ENCODE peak calls at places on chromosome 14, in six cellular contexts. K is left ventricle myocardium inferior; N is activated CD4-positive, alpha-beta T cell treated with anti-CD3 and anti-CD28 coated beads for 1 hour; Y is activated T-helper 1 cell treated with Interleukin-2 at 50 U/mL for 16 hours; H is SIG-M5; V is Panc1. R is an unnamed sample.

GRCh38 chr14:98953544-98954346 is 318.3 kb downstream of the BCL11B start:
- DNase-seq in V (no peak), K (no peak), H (no peak), Y (no peak), N (no peak), R (peak; percentile 75)

GRCh38 chr14:71733210-71733883 is 198.9 kb upstream of the RGS6 start:
- DNase-seq in K (no peak), V (no peak), N (no peak), Y (no peak), H (no peak), R (no peak)

GRCh38 chr14:105979446-105979845 is 453.1 kb downstream of the TMEM121 start:
- DNase-seq in Y (no peak), K (no peak), N (no peak), V (no peak), H (no peak), R (no peak)

GRCh38 chr14:72948481-72949138 is 22.3 kb downstream of the DCAF4 start:
- DNase-seq in Y (peak; percentile 26), H (no peak), N (peak; percentile 36), V (peak; percentile 35), K (peak; percentile 59), R (peak; percentile 57)

GRCh38 chr14:71438684-71439083 is 493.5 kb upstream of the RGS6 start:
- DNase-seq in K (no peak), N (no peak), Y (no peak), V (no peak), H (no peak), R (no peak)

GRCh38 chr14:97603201-97603600 is 806.0 kb downstream of the VRK1 start:
- DNase-seq in V (no peak), N (peak; percentile 12), Y (peak; percentile 34), K (no peak), H (no peak), R (no peak)

GRCh38 chr14:22524784-22525161 is 64.3 kb downstream of the DAD1 start:
- DNase-seq in K (no peak), N (no peak), Y (no peak), H (no peak), V (no peak), R (peak; percentile 27)

GRCh38 chr14:66596241-66596985 is 88.5 kb downstream of the GPHN start:
- DNase-seq in N (no peak), K (no peak), H (no peak), Y (no peak), V (no peak), R (no peak)

GRCh38 chr14:69682607-69683263 is 71.3 kb downstream of the SUSD6 start:
- DNase-seq in K (no peak), H (no peak), Y (no peak), N (no peak), V (no peak), R (no peak)

GRCh38 chr14:102370305-102370809 is 7.6 kb downstream of the TECPR2 start:
- DNase-seq in V (no peak), H (peak; percentile 74), K (no peak), N (no peak), Y (no peak), R (no peak)

GRCh38 chr14:91354979-91355685 is 62.5 kb downstream of the CCDC88C start:
- DNase-seq in K (no peak), Y (no peak), N (no peak), H (no peak), V (no peak), R (no peak)

GRCh38 chr14:104429291-104429861 is 150.2 kb upstream of the C14orf180 start:
- DNase-seq in K (no peak), Y (no peak), N (no peak), H (no peak), V (no peak), R (no peak)

GRCh38 chr14:35931346-35931745 is 105.2 kb downstream of the BRMS1L start:
- DNase-seq in N (no peak), Y (no peak), K (no peak), H (no peak), V (no peak), R (no peak)

GRCh38 chr14:98242903-98243302 is 1029.1 kb downstream of the BCL11B start:
- DNase-seq in H (no peak), Y (no peak), V (no peak), K (no peak), N (no peak), R (no peak)